ENCODE peak calls at places on chromosomes 4 and X, in five cellular contexts. One of them, this sample, is unnamed.

GRCh38 chrX:44010626-44011025 is 37.4 kb upstream of the NDP start:
- DNase-seq in AG04449: no peak
- DNase-seq in astrocyte of the spinal cord: no peak
- DNase-seq in A549: no peak
- DNase-seq in thoracic aorta: no peak
- DNase-seq in this sample: no peak

GRCh38 chr4:14333616-14334015 is 668.7 kb upstream of the CPEB2 start:
- DNase-seq in A549: no peak
- DNase-seq in thoracic aorta: no peak
- DNase-seq in AG04449: no peak
- DNase-seq in astrocyte of the spinal cord: no peak
- DNase-seq in this sample: no peak

GRCh38 chr4:146278986-146279385 is 64.6 kb downstream of the REELD1 start:
- DNase-seq in astrocyte of the spinal cord: no peak
- DNase-seq in thoracic aorta: no peak
- DNase-seq in A549: no peak
- DNase-seq in AG04449: no peak
- DNase-seq in this sample: no peak

GRCh38 chr4:67566335-67566734 is 7.8 kb downstream of the STAP1 start:
- DNase-seq in A549: no peak
- DNase-seq in thoracic aorta: no peak
- DNase-seq in astrocyte of the spinal cord: no peak
- DNase-seq in AG04449: no peak
- DNase-seq in this sample: no peak

GRCh38 chrX:74514384-74514783 is 93.1 kb downstream of the SLC16A2 start:
- DNase-seq in AG04449: no peak
- DNase-seq in astrocyte of the spinal cord: no peak
- DNase-seq in A549: no peak
- DNase-seq in thoracic aorta: no peak
- DNase-seq in this sample: no peak

GRCh38 chrX:37912286-37912685 is 64.9 kb upstream of the DYNLT3 start:
- DNase-seq in astrocyte of the spinal cord: peak
- DNase-seq in AG04449: no peak
- DNase-seq in thoracic aorta: no peak
- DNase-seq in A549: no peak
- DNase-seq in this sample: no peak

GRCh38 chr4:6844986-6845385 is 62.5 kb downstream of the KIAA0232 start:
- DNase-seq in astrocyte of the spinal cord: no peak
- DNase-seq in AG04449: no peak
- DNase-seq in thoracic aorta: no peak
- DNase-seq in A549: no peak
- DNase-seq in this sample: no peak

GRCh38 chr4:82515705-82516104 is 46.1 kb downstream of the TMEM150C start:
- DNase-seq in astrocyte of the spinal cord: peak
- DNase-seq in thoracic aorta: no peak
- DNase-seq in AG04449: peak
- DNase-seq in A549: no peak
- DNase-seq in this sample: peak

GRCh38 chrX:43557792-43558191 is 98.3 kb upstream of the MAOA start:
- DNase-seq in AG04449: no peak
- DNase-seq in thoracic aorta: peak
- DNase-seq in astrocyte of the spinal cord: peak
- DNase-seq in A549: peak
- DNase-seq in this sample: peak

GRCh38 chr4:74044676-74045075 is 6.2 kb upstream of the CXCL3 start:
- DNase-seq in A549: no peak
- DNase-seq in astrocyte of the spinal cord: peak
- DNase-seq in thoracic aorta: no peak
- DNase-seq in AG04449: no peak
- DNase-seq in this sample: no peak

GRCh38 chrX:81241753-81242152 is 39.9 kb downstream of the SH3BGRL start:
- DNase-seq in thoracic aorta: no peak
- DNase-seq in AG04449: no peak
- DNase-seq in astrocyte of the spinal cord: no peak
- DNase-seq in A549: no peak
- DNase-seq in this sample: no peak

GRCh38 chrX:69185886-69186285 is 20.6 kb upstream of the PJA1 start:
- DNase-seq in thoracic aorta: no peak
- DNase-seq in AG04449: no peak
- DNase-seq in A549: no peak
- DNase-seq in astrocyte of the spinal cord: no peak
- DNase-seq in this sample: no peak

GRCh38 chr4:98518555-98519267 is 139.7 kb downstream of the TSPAN5 start:
- DNase-seq in astrocyte of the spinal cord: no peak
- DNase-seq in thoracic aorta: no peak
- DNase-seq in AG04449: no peak
- DNase-seq in A549: no peak
- DNase-seq in this sample: no peak

GRCh38 chr4:37601527-37601926 is 84.6 kb downstream of the RELL1 start:
- DNase-seq in A549: no peak
- DNase-seq in AG04449: peak
- DNase-seq in astrocyte of the spinal cord: peak
- DNase-seq in thoracic aorta: no peak
- DNase-seq in this sample: peak

GRCh38 chr4:2754848-2755820 is 1.0 kb downstream of the TNIP2 start:
- DNase-seq in A549: no peak
- DNase-seq in thoracic aorta: no peak
- DNase-seq in AG04449: no peak
- DNase-seq in astrocyte of the spinal cord: no peak
- DNase-seq in this sample: no peak

DNA sequence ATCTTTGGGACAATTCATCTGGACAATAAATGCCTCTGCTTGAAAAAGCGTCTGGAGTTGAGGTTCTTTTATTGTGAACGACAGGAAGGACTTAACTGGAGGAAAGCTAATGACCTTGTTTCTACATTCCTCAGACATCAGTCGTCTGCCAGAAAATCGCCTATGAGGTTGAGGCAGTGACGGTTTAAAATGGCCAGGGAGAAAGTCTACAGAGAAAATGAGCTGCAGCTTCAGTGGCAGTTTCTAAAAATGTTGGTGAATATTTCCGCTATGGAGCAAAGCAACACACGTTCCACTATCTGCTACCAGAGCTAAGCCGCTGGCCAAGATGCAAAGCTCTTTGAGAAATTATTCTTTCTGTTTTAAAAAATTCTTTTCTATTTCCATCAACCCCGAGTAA is 116.9 kb upstream of the GALNT7 start:
- DNase-seq in A549: no peak
- DNase-seq in thoracic aorta: no peak
- DNase-seq in AG04449: no peak
- DNase-seq in astrocyte of the spinal cord: peak
- DNase-seq in this sample: no peak
- H3K4me3 ChIP-seq in A549: no peak
- H3K4me3 ChIP-seq in thoracic aorta: peak
- H3K4me3 ChIP-seq in AG04449: no peak
- H3K4me3 ChIP-seq in astrocyte of the spinal cord: no peak
- H3K4me3 ChIP-seq in this sample: no peak

GRCh38 chr4:118865091-118865708 is 23.5 kb upstream of the SYNPO2 start:
- DNase-seq in thoracic aorta: no peak
- DNase-seq in A549: peak
- DNase-seq in AG04449: no peak
- DNase-seq in astrocyte of the spinal cord: peak
- DNase-seq in this sample: peak
- TF ChIP-seq CTCF in thoracic aorta: peak
- TF ChIP-seq CTCF in A549: peak
- TF ChIP-seq CTCF in AG04449: peak
- TF ChIP-seq CTCF in astrocyte of the spinal cord: peak
- TF ChIP-seq CTCF in this sample: peak

GRCh38 chr4:57287687-57288604 is 177.8 kb upstream of the IGFBP7 start:
- DNase-seq in astrocyte of the spinal cord: no peak
- DNase-seq in AG04449: no peak
- DNase-seq in A549: no peak
- DNase-seq in thoracic aorta: no peak
- DNase-seq in this sample: no peak
- H3K4me3 ChIP-seq in astrocyte of the spinal cord: no peak
- H3K4me3 ChIP-seq in AG04449: no peak
- H3K4me3 ChIP-seq in A549: no peak
- H3K4me3 ChIP-seq in thoracic aorta: no peak
- H3K4me3 ChIP-seq in this sample: no peak

DNA sequence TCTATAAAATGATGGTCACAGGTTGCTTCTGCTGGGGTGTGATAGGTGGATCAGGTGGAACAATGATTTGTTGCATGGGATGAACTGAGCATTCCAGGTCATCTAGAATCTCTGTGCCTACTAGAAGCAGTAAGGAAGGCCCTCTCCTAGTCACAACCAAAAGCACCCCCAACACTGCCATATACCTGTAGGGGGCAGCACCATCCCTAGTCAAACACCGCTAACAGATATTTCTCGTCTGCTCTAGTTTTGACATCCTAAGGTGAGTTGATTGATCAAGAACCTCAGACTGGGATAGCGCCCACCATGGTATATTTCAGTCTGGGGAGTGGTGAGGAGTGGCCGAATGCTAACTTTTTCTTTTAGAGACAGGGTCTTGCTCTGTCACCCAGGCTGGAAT is 160.2 kb downstream of the NHS start:
- DNase-seq in thoracic aorta: no peak
- DNase-seq in A549: no peak
- DNase-seq in AG04449: no peak
- DNase-seq in astrocyte of the spinal cord: no peak
- DNase-seq in this sample: peak
- TF ChIP-seq CTCF in thoracic aorta: no peak
- TF ChIP-seq CTCF in A549: peak
- TF ChIP-seq CTCF in AG04449: peak
- TF ChIP-seq CTCF in astrocyte of the spinal cord: peak
- TF ChIP-seq CTCF in this sample: no peak

This sample was measured in body of pancreas.